ENCODE peak calls at places on chromosomes 13 and 19, in five cellular contexts. H, X, D, P and W are unnamed samples.

GRCh38 chr13:91362908-91363307 is 15.4 kb downstream of the MIR17HG start:
- DNase-seq in H (no peak), D (no peak), P (no peak), X (no peak), W (no peak)

GRCh38 chr13:19852766-19853165 is 10.7 kb downstream of the ZMYM5 start:
- DNase-seq in P (no peak), D (no peak), H (no peak), X (no peak), W (no peak)

GRCh38 chr13:23979361-23980159 is 82.3 kb upstream of the C1QTNF9B start:
- DNase-seq in H (peak), P (no peak), X (peak), D (peak), W (peak)

GRCh38 chr13:44335463-44335862 is 38.2 kb upstream of the SERP2 start:
- DNase-seq in X (no peak), H (no peak), D (no peak), P (peak), W (no peak)

GRCh38 chr13:75800545-75800944 is 164.4 kb downstream of the LMO7 start:
- DNase-seq in P (no peak), H (no peak), D (no peak), X (no peak), W (no peak)

GRCh38 chr13:84870190-84870589 is 929.0 kb downstream of the SLITRK6 start:
- DNase-seq in P (no peak), X (no peak), D (no peak), H (no peak), W (no peak)

GRCh38 chr19:51357952-51358351 is 8.2 kb downstream of the ETFB start:
- DNase-seq in H (no peak), D (no peak), P (no peak), X (no peak), W (no peak)

GRCh38 chr13:104773775-104774174 is 1707.6 kb upstream of the SLC10A2 start:
- DNase-seq in H (no peak), D (no peak), X (no peak), P (no peak), W (peak)

GRCh38 chr19:35774274-35775045 is 904 bp upstream of the ARHGAP33 start:
- DNase-seq in H (no peak), X (no peak), P (no peak), D (no peak), W (no peak)
- H3K4me3 ChIP-seq in H (no peak), X (peak), P (peak), D (no peak), W (peak)

GRCh38 chr13:80340643-80341097 is 256 bp downstream of the SPRY2 start:
- DNase-seq in D (no peak), X (no peak), H (no peak), P (no peak), W (peak)

GRCh38 chr13:80339578-80339840 is 1.4 kb downstream of the SPRY2 start:
- DNase-seq in P (peak), X (no peak), D (no peak), H (no peak), W (no peak)

GRCh38 chr13:80337706-80338105 is 3.2 kb downstream of the SPRY2 start:
- DNase-seq in P (no peak), D (no peak), H (no peak), X (no peak), W (no peak)

GRCh38 chr13:80339841-80340642 is 884 bp downstream of the SPRY2 start:
- DNase-seq in D (no peak), H (peak), X (peak), P (peak), W (no peak)

GRCh38 chr13:80338781-80339577 is 1.9 kb downstream of the SPRY2 start:
- DNase-seq in P (peak), X (peak), H (peak), D (no peak), W (peak)
- TF ChIP-seq CTCF in P (no peak), X (no peak), H (no peak), D (no peak), W (peak)

GRCh38 chr19:50330365-50331078 is 1.3 kb upstream of the KCNC3 start:
- DNase-seq in P (peak), D (no peak), H (peak), X (peak), W (peak)
- H3K4me3 ChIP-seq in P (peak), D (peak), H (no peak), X (no peak), W (no peak)

GRCh38 chr13:95552208-95552538 is 347 bp upstream of the CLDN10 start:
- DNase-seq in P (no peak), D (no peak), H (no peak), X (no peak), W (no peak)

GRCh38 chr13:95556981-95557380 is 4.5 kb downstream of the CLDN10 start:
- DNase-seq in D (no peak), P (no peak), H (no peak), X (no peak), W (no peak)

GRCh38 chr13:95553271-95553588 is 710 bp downstream of the CLDN10 start:
- DNase-seq in D (no peak), P (no peak), X (no peak), H (no peak), W (no peak)

GRCh38 chr13:95553614-95554385 is 1.3 kb downstream of the CLDN10 start:
- DNase-seq in P (no peak), X (no peak), D (no peak), H (peak), W (no peak)

DNA sequence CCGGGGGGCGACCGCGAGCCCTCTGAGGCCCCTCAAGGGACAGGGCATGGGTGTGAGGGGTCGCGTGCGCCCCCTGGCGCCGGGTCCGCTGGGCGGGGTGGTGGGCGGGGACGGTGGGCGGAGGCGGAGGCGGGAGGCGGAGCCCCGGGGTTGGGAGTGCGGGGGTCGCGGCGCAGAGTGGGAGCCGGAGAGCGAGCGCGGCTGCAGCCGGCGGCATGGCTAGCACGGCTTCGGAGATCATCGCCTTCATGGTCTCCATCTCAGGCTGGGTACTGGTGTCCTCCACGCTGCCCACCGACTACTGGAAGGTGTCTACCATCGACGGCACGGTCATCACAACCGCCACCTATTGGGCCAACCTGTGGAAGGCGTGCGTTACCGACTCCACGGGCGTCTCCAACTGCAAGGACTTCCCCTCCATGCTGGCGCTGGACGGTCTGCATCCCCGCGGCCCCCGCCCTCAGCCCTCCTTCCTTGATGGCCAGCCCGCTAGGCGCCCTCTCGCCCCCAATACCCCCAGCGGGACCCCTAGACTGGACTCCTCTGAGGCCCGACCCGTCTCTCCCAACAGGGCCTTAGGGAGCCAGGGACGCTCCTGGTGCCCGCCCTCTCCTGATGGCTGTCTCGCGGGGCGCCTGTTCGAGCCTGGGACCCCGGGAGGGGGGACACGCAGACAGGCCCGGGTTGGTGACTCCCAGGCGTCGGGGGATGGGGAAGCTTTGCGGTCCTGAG is at the start of gene CLDN10:
- DNase-seq in H (peak), P (peak), D (no peak), X (no peak), W (no peak)
- TF ChIP-seq CTCF in H (peak), P (no peak), D (peak), X (no peak), W (no peak)

GRCh38 chr19:15441317-15441716 is 8.4 kb downstream of the WIZ start:
- DNase-seq in D (no peak), P (no peak), H (no peak), X (no peak), W (no peak)
- H3K4me3 ChIP-seq in D (no peak), P (no peak), H (no peak), X (no peak), W (no peak)